ENCODE peak calls at places on chromosomes 11 and 22, in five cellular contexts. U is K562, V is SK-N-SH, E is HepG2, P is H1. O is an unnamed sample.

GRCh38 chr11:10663365-10663764 is 30.2 kb downstream of the IRAG1 start:
- DNase-seq in U (no peak), E (no peak), V (no peak), P (no peak), O (no peak)

GRCh38 chr11:123729602-123730001 is 11.9 kb downstream of the ZNF202 start:
- DNase-seq in E (no peak), P (no peak), U (no peak), V (no peak), O (no peak)

GRCh38 chr22:36201630-36202312 is at the start of gene APOL4:
- DNase-seq in V (peak), P (no peak), U (peak), E (no peak), O (no peak)

GRCh38 chr22:28424427-28425080 is 255.1 kb downstream of the TTC28 start:
- DNase-seq in E (peak), U (no peak), V (peak), P (no peak), O (no peak)

GRCh38 chr22:32754413-32755041 is 47.0 kb upstream of the TIMP3 start:
- DNase-seq in V (no peak), P (no peak), U (no peak), E (peak), O (no peak)

GRCh38 chr11:64848779-64849599 is 4.5 kb upstream of the CDC42BPG start:
- DNase-seq in V (no peak), P (no peak), U (no peak), E (no peak), O (no peak)

GRCh38 chr11:25293166-25293565 is 796.3 kb downstream of the LUZP2 start:
- DNase-seq in U (no peak), E (no peak), V (peak), P (no peak), O (no peak)

GRCh38 chr11:108535384-108535955 is 37.3 kb upstream of the POGLUT3 start:
- DNase-seq in U (no peak), V (no peak), E (no peak), P (no peak), O (no peak)

GRCh38 chr11:115197031-115197430 is 307.2 kb downstream of the CADM1 start:
- DNase-seq in E (no peak), V (no peak), P (no peak), U (no peak), O (no peak)

GRCh38 chr11:10693509-10694071 is at the start of gene IRAG1:
- DNase-seq in P (no peak), E (no peak), U (no peak), V (peak), O (no peak)

GRCh38 chr11:72522186-72522585 is 87.9 kb upstream of the CLPB start:
- DNase-seq in E (no peak), P (no peak), U (no peak), V (no peak), O (no peak)

GRCh38 chr11:60130496-60130895 is 42.0 kb downstream of the MS4A2 start:
- DNase-seq in P (peak), E (peak), U (peak), V (peak), O (no peak)

GRCh38 chr11:76339217-76339616 is 41.7 kb downstream of the THAP12 start:
- DNase-seq in P (no peak), E (no peak), V (no peak), U (no peak), O (no peak)

GRCh38 chr11:67500818-67501584 is 4.2 kb downstream of the PITPNM1 start:
- DNase-seq in E (no peak), U (no peak), V (no peak), P (no peak), O (no peak)

GRCh38 chr11:100674212-100674611 is 12.9 kb upstream of the ARHGAP42 start:
- DNase-seq in U (no peak), E (no peak), P (no peak), V (no peak), O (no peak)

GRCh38 chr11:112467721-112468120 is 207.1 kb upstream of the PLET1 start:
- DNase-seq in P (no peak), U (no peak), V (no peak), E (no peak), O (no peak)

GRCh38 chr22:38422615-38423511 is 32.1 kb downstream of the KCNJ4 start:
- DNase-seq in V (no peak), U (no peak), P (no peak), E (no peak), O (no peak)

GRCh38 chr11:102225689-102226562 is 91.4 kb upstream of the BIRC3 start:
- DNase-seq in U (no peak), P (no peak), V (no peak), E (peak), O (no peak)

GRCh38 chr11:92329644-92330043 is 105.0 kb downstream of the FAT3 start:
- DNase-seq in V (no peak), U (no peak), P (no peak), E (no peak), O (no peak)

GRCh38 chr11:127000291-127000968 is at the start of gene KIRREL3:
- DNase-seq in P (no peak), U (no peak), E (no peak), V (peak), O (no peak)

GRCh38 chr11:120608760-120609211 is 97.2 kb downstream of the GRIK4 start:
- DNase-seq in P (no peak), V (no peak), E (no peak), U (no peak), O (no peak)

GRCh38 chr11:44313701-44314489 is 4.0 kb upstream of the ALX4 start:
- DNase-seq in V (no peak), E (no peak), U (no peak), P (no peak), O (no peak)

GRCh38 chr11:44316388-44317240 is 6.7 kb upstream of the ALX4 start:
- DNase-seq in U (no peak), P (no peak), E (no peak), V (peak), O (no peak)

GRCh38 chr11:44314733-44315132 is 4.8 kb upstream of the ALX4 start:
- DNase-seq in P (no peak), V (no peak), E (no peak), U (no peak), O (no peak)

GRCh38 chr11:44318369-44318768 is 8.4 kb upstream of the ALX4 start:
- DNase-seq in E (no peak), P (no peak), U (no peak), V (no peak), O (no peak)

DNA sequence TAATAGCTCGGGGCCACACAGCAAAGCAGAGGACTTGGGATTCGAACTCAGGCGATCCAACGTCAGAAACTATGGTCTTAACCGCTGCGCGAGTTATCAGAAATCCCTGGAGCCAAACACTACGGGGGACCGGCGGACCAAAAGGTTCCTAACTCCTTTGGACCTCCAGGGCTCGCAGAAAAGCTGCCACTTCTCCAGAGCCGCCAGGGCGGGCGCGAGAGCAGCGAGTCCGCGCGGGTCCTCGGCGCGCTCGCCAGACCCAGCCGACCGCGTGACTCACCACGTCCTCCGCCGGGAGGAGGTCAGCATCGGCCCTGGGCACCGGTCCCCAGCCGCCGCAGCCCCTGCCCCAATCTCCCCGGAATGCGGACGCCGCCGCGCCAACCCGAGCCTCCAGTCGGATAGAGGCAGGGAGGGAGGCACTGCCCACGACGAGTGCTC is 6.0 kb upstream of the ALX4 start:
- DNase-seq in P (no peak), V (peak), U (no peak), E (no peak), O (no peak)
- TF ChIP-seq JUND in P (no peak), V (no peak), U (no peak), E (no peak), O (no peak)

DNA sequence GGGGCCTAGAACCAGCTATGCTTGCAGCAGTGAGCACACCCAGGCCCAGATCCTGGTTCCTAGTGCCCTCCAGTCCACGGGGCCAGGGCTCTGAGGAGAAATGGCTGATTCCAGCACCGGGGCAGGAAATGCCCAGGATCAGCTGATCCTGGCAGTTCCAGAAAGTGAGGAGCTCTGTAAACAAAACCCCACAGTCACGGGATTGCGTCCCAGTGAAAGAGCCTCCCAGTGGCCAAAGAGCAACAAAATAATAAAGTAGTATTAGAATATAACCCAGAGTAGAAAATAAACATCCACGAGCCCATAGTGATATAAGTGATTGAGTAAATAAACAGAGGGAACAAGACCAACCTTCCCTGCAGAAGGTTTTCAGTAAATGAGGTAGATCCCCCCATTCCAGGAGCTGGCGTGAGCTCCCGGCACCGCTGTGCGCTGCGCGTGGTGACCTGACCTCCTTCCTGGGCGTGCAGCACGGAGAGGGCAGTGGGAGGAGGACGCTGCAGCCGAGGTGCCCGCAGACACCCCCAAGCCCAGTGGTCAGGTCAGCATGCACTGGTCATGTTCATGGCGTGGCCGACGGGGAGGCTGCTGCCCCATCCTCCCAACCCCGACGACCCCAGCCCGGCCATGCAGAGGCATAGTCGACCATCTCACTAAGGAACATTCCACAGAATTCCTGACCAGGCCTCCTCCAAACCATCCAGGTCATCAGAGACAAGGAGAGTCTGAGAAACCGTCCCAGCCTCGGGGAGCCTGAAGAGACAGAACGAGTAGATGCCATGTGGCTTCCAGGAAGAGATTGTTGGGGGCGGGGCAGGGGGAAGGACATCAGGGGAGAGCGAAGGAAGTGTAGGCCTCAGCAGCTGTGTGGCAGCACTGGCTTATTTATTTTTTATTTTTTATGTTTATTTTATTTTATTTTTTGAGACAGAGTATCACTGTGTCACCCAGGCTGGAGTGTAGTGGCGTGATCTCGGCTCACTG is 19.9 kb downstream of the PTDSS2 start:
- DNase-seq in U (no peak), V (peak), E (peak), P (no peak), O (no peak)
- TF ChIP-seq EP300 in U (no peak), V (no peak), E (no peak), P (no peak), O (no peak)

DNA sequence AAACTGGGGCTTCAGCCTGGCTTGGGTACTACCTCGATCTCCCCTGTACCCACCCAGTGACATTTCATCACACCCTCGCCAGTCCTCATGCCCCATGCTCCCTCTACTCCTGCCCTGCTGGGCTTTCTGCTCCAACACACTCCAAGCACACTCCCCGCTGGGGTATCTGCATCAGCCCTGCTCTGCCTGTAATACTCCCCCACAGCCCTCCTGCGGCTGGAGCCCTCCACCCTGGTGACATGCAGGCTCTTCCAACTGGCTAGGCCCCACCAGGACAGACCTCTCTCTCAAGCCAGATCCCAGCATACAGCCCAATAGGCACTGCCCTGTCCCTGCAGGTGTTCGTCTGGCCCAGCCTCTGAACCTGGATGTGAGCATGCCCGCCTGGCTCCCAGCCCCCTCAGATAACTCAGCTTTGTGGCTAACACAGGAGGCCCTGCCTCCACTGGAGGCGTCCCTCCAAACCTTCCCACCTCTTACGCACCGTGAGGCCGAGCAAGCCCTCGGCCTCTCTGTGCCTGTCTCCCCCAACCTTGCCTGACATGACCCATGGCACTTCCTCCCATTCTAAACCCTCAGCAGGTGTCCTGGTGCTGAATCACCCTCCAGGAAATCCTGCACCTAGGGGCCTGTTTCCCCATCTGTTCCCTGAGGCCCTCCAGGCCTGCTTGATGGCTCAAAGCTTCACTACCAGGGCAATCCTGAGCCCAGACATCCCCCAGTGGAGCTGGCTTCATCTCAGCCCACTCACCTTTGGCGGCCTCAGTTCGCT is 33.5 kb upstream of the TXNRD2 start:
- DNase-seq in U (peak), V (no peak), P (no peak), E (no peak), O (no peak)
- TF ChIP-seq MAX in U (no peak), V (no peak), P (no peak), E (no peak), O (no peak)

GRCh38 chr11:116278076-116278475 is 494.7 kb downstream of the BUD13 start:
- DNase-seq in P (no peak), U (no peak), V (peak), E (no peak), O (no peak)

GRCh38 chr11:116281173-116282160 is 491.3 kb downstream of the BUD13 start:
- DNase-seq in P (no peak), E (no peak), U (no peak), V (no peak), O (no peak)

GRCh38 chr11:116272181-116272789 is 500.5 kb downstream of the BUD13 start:
- DNase-seq in U (no peak), P (no peak), V (peak), E (no peak), O (no peak)

GRCh38 chr11:116275634-116276033 is 497.2 kb downstream of the BUD13 start:
- DNase-seq in U (no peak), E (no peak), V (no peak), P (no peak), O (no peak)

DNA sequence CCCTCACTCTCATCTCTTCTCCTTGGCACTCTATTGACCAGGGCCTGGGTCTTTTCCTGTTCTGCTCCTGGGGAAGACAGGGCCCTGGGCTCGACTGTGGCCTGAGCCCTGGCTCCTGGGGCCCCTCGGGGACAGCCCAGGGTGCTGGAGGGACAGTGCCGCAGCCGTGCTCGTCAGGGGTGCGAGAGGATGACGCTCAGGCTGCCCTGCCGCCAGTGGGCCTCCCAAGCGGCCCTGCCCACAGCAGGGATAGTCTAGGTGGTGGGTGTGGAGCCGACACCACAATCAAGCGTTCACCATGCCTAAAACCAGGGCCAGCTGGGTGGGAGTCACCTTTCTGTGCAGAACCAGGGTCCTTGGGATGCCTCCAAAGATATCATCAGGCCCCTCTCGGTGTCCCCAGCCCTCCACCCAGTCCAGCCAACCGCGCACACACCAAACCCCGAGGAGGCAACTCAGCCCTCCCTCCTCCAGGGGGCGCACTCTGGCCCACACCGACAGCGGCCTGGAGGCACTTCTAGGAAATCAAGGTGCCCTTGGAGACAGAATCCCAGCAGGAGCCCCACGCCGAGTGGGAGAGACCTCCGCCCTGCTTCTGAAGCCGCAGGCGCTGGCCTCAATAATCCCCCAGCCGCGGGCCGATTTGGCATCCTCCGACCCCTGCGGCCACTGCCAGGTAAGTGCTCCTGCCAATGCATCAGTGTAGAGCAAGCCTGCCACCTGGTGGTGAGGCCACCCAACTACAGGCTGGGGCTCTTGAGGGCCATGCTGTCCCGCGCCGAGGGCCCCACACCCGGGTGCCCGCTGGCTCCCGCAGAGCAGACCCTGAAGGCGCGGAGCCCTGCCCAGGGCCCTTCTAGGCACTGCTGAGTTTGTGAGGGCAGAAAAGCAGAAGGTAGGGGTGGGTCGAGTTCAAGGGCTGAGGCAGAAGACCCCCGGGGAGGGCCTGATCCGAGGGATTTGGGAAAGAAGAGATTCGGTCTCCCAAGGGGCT is 496.4 kb downstream of the BUD13 start:
- DNase-seq in V (peak), P (peak), U (peak), E (peak), O (no peak)
- TF ChIP-seq JUND in V (no peak), P (peak), U (no peak), E (no peak), O (no peak)

DNA sequence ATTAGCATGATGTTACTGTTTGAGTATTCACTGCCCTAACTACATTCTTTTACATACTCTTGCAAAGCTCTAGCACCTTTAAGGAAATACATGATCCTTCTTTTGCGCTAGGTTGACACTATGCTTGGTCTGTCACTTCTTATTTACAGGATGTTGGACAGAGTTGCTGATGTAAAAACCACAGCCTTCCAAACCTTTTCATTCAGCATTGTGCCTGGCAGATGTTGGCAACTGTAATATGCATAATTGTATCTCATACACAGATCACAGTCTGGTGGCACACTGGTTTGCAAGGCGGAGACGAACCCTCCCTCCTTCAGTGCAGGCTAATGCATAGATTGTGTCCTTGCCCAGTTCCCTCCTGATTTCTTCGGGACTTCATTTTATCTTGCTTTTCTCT is 224.1 kb downstream of the SNX19 start:
- DNase-seq in V (peak), P (no peak), U (no peak), E (no peak), O (no peak)
- TF ChIP-seq EP300 in V (no peak), P (no peak), U (no peak), E (no peak), O (no peak)